ENCODE peak calls at places on chromosomes 5 and 9, in ten cellular contexts. C, X, F, H, I, E, T, J, Z and R are unnamed samples.
A peak's percentile ranks its signal among the peaks of the same experiment; 100 is the strongest.

GRCh38 chr9:130810609-130811136 is 24.4 kb upstream of the ABL1 start:
- DNase-seq in F (no peak), H (no peak), C (no peak), Z (no peak), T (no peak), X (no peak), J (no peak), E (no peak), I (no peak), R (no peak)

GRCh38 chr5:166712447-166712846 is 1579.0 kb upstream of the WWC1 start:
- DNase-seq in I (no peak), X (no peak), C (no peak), E (no peak), F (no peak), Z (no peak), H (no peak), J (no peak), T (no peak), R (no peak)

GRCh38 chr9:37998881-37999311 is 70.1 kb downstream of the SHB start:
- DNase-seq in J (no peak), T (no peak), C (no peak), H (no peak), Z (no peak), X (no peak), I (no peak), F (no peak), E (no peak), R (no peak)

GRCh38 chr9:95341262-95342011 is 23.9 kb upstream of the FANCC start:
- DNase-seq in C (no peak), I (no peak), E (no peak), F (no peak), J (peak; percentile 1), T (no peak), X (no peak), Z (no peak), H (no peak), R (no peak)

GRCh38 chr5:159208508-159209437 is 580 bp downstream of the RNF145 start:
- DNase-seq in F (peak; percentile 45), J (no peak), Z (no peak), T (no peak), I (peak; percentile 49), H (no peak), X (peak; percentile 49), C (no peak), E (no peak), R (no peak)

GRCh38 chr5:16013334-16014065 is 166.1 kb downstream of the MARCHF11 start:
- DNase-seq in J (no peak), C (no peak), E (no peak), X (no peak), H (no peak), T (no peak), Z (no peak), I (no peak), F (no peak), R (no peak)

GRCh38 chr5:169385636-169386035 is 84.7 kb upstream of the SLIT3 start:
- DNase-seq in J (no peak), E (no peak), H (no peak), I (no peak), C (no peak), T (no peak), F (no peak), X (no peak), Z (no peak), R (no peak)

GRCh38 chr9:37408933-37409710 is 13.4 kb upstream of the GRHPR start:
- DNase-seq in Z (no peak), I (no peak), J (no peak), C (peak; percentile 95), F (no peak), E (no peak), X (no peak), T (no peak), H (no peak), R (no peak)

GRCh38 chr5:79093762-79094161 is 17.8 kb upstream of the BHMT start:
- DNase-seq in J (no peak), E (no peak), H (no peak), I (no peak), F (no peak), X (no peak), Z (no peak), C (no peak), T (no peak), R (no peak)

GRCh38 chr9:137371966-137372651 is 50.9 kb downstream of the EXD3 start:
- DNase-seq in T (no peak), I (peak; percentile 20), Z (no peak), X (peak; percentile 5), E (no peak), H (no peak), F (no peak), J (no peak), C (peak; percentile 64), R (no peak)

GRCh38 chr5:148962761-148963324 is 100.0 kb downstream of the SH3TC2 start:
- DNase-seq in T (no peak), E (no peak), Z (no peak), C (no peak), J (no peak), X (no peak), F (no peak), I (no peak), H (no peak), R (no peak)

GRCh38 chr5:159878988-159879471 is 37.3 kb upstream of the ADRA1B start:
- DNase-seq in X (peak; percentile 67), Z (no peak), E (peak; percentile 85), F (peak; percentile 66), C (no peak), J (no peak), H (peak; percentile 39), I (peak; percentile 76), T (peak; percentile 59), R (peak; percentile 30)

GRCh38 chr9:128271112-128271511 is 4.7 kb downstream of the GOLGA2 start:
- DNase-seq in F (no peak), H (no peak), X (no peak), J (no peak), Z (no peak), I (no peak), E (no peak), T (no peak), C (no peak), R (no peak)

GRCh38 chr5:31531543-31531887 is 378 bp downstream of the DROSHA start:
- DNase-seq in E (peak; percentile 12), J (no peak), C (peak; percentile 86), I (no peak), Z (no peak), H (no peak), F (no peak), T (no peak), X (no peak), R (no peak)

GRCh38 chr5:89282832-89283510 is 400.0 kb upstream of the MEF2C start:
- DNase-seq in C (no peak), T (no peak), X (no peak), E (peak; percentile 50), F (no peak), Z (no peak), I (no peak), J (no peak), H (no peak), R (no peak)

GRCh38 chr5:178674334-178674733 is 47.5 kb upstream of the CLK4 start:
- DNase-seq in X (no peak), H (no peak), J (no peak), T (no peak), C (no peak), I (no peak), F (no peak), E (peak; percentile 11), Z (no peak), R (no peak)

GRCh38 chr9:79266986-79267385 is 304.8 kb upstream of the TLE4 start:
- DNase-seq in C (no peak), T (no peak), I (no peak), Z (no peak), H (no peak), E (peak; percentile 27), J (no peak), F (no peak), X (no peak), R (no peak)

GRCh38 chr9:13324988-13325387 is 45.5 kb upstream of the MPDZ start:
- DNase-seq in J (no peak), Z (no peak), F (no peak), T (no peak), I (no peak), X (no peak), H (no peak), C (no peak), E (no peak), R (no peak)

DNA sequence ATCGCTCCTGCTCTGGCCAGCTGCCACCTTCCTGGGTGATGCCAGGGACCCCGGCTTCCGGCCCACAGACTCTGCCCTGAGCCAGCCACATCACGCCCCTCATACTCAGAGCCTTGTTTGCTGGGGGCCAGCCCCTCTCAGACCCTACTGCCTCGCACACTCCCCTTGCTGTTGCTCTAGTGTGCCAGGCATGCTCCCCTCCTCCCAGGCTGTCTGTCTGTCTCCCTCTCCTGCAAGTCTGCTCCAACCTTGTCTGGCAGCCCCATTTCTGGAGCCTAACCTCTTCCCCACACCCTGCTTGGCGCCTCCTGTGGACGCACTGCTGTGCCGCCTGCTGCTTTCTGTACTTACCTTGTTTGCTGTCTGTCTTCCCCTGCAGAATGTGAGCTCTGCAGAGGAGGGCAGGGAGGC is 184.7 kb downstream of the HSPA4 start:
- DNase-seq in C (no peak), T (no peak), X (no peak), I (no peak), F (no peak), E (no peak), Z (no peak), J (no peak), H (no peak), R (no peak)
- TF ChIP-seq CTCF in C (no peak), T (no peak), X (no peak), I (no peak), F (no peak), E (no peak), Z (no peak), J (no peak), H (no peak), R (no peak)

DNA sequence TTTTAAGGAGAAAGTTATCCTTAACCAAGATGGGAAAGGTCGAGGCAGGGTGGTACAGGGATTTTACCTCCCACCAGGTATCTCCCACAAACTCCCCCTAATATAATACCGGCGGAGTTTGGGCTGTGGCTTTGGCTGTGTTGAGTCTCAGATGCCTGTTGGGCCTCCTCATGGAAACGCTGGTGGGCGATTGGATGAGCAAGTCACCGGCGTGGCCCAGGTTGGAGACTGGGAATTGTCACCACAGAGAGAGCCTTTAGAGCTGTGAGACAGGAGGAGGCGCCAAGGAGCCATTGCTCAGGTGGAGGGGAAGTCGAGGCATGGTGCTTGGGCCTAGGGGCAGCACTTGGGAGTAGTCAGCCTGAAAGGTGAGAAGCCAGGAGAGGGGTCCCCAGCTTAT is 3.4 kb upstream of the CAMSAP1 start:
- DNase-seq in C (peak; percentile 54), H (no peak), I (peak; percentile 32), F (no peak), J (no peak), T (no peak), X (no peak), Z (no peak), E (no peak), R (no peak)
- TF ChIP-seq CTCF in C (no peak), H (no peak), I (no peak), F (no peak), J (no peak), T (no peak), X (no peak), Z (no peak), E (no peak), R (no peak)

GRCh38 chr5:142327111-142327842 is 2.5 kb upstream of the SPRY4 start:
- DNase-seq in Z (no peak), F (no peak), H (no peak), C (no peak), E (peak; percentile 92), I (no peak), J (no peak), T (no peak), X (no peak), R (peak; percentile 50)
- TF ChIP-seq CTCF in Z (no peak), F (no peak), H (peak; percentile 36), C (no peak), E (no peak), I (no peak), J (no peak), T (no peak), X (no peak), R (peak; percentile 44)

GRCh38 chr9:2181794-2182193 is 166.6 kb downstream of the SMARCA2 start:
- DNase-seq in C (no peak), F (no peak), I (no peak), T (no peak), X (no peak), J (no peak), Z (no peak), H (no peak), E (no peak), R (no peak)
- TF ChIP-seq CTCF in C (no peak), F (peak; percentile 47), I (peak; percentile 33), T (peak; percentile 13), X (no peak), J (peak; percentile 38), Z (peak; percentile 67), H (peak; percentile 50), E (peak; percentile 76), R (peak; percentile 42)